ENCODE peak calls at places on chromosomes 4 and X, in four cellular contexts. One of them, this sample, is unnamed.

GRCh38 chrX:123425471-123425870 is 241.4 kb downstream of the GRIA3 start:
- DNase-seq in breast epithelium: no peak
- DNase-seq in transverse colon: no peak
- DNase-seq in CD8-positive, alpha-beta T cell: no peak
- DNase-seq in this sample: peak; percentile 50

GRCh38 chrX:20967725-20968124 is 406.5 kb upstream of the CNKSR2 start:
- DNase-seq in transverse colon: no peak
- DNase-seq in CD8-positive, alpha-beta T cell: no peak
- DNase-seq in breast epithelium: no peak
- DNase-seq in this sample: no peak

GRCh38 chrX:97547873-97548578 is 664.3 kb downstream of the RPA4 start:
- DNase-seq in CD8-positive, alpha-beta T cell: no peak
- DNase-seq in breast epithelium: no peak
- DNase-seq in transverse colon: no peak
- DNase-seq in this sample: no peak

GRCh38 chrX:96211953-96212352 is 472.7 kb upstream of the DIAPH2 start:
- DNase-seq in transverse colon: no peak
- DNase-seq in breast epithelium: no peak
- DNase-seq in CD8-positive, alpha-beta T cell: no peak
- DNase-seq in this sample: no peak

GRCh38 chrX:9573282-9574106 is 108.6 kb downstream of the TBL1X start:
- DNase-seq in transverse colon: no peak
- DNase-seq in breast epithelium: no peak
- DNase-seq in CD8-positive, alpha-beta T cell: no peak
- DNase-seq in this sample: no peak

GRCh38 chrX:109384569-109385174 is 97.2 kb downstream of the GUCY2F start:
- DNase-seq in transverse colon: no peak
- DNase-seq in breast epithelium: no peak
- DNase-seq in CD8-positive, alpha-beta T cell: no peak
- DNase-seq in this sample: peak; percentile 49

GRCh38 chr4:47686294-47686872 is 151.5 kb downstream of the CORIN start:
- DNase-seq in transverse colon: peak; percentile 57
- DNase-seq in breast epithelium: peak; percentile 20
- DNase-seq in CD8-positive, alpha-beta T cell: peak; percentile 62
- DNase-seq in this sample: peak; percentile 46

GRCh38 chr4:102324725-102325124 is 20.6 kb downstream of the SLC39A8 start:
- DNase-seq in breast epithelium: no peak
- DNase-seq in transverse colon: no peak
- DNase-seq in CD8-positive, alpha-beta T cell: no peak
- DNase-seq in this sample: peak; percentile 32

GRCh38 chr4:45957353-45957752 is 166.5 kb downstream of the GABRG1 start:
- DNase-seq in breast epithelium: no peak
- DNase-seq in CD8-positive, alpha-beta T cell: no peak
- DNase-seq in transverse colon: no peak
- DNase-seq in this sample: no peak

DNA sequence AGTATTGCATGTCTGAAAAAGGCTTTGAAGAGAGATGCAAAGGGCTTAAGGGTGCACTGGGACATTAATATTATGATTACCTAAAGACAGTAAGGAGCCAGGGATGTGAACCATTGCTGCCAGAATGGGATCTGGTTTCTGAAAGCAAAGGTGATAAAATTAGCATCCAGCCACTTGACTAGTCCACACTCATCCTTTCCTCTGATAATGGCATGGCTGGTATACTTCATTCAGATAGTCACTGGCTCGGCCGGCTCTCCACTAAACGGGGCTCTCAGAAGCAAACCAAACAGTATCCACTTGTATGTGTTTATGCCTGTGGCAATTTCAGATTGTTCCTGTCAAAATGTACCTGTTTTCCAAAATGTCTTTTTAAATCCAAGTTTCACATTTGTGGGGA is 46.4 kb downstream of the MAMLD1 start:
- DNase-seq in transverse colon: no peak
- DNase-seq in CD8-positive, alpha-beta T cell: no peak
- DNase-seq in breast epithelium: no peak
- DNase-seq in this sample: no peak
- H3K4me3 ChIP-seq in transverse colon: no peak overlapping the region
- H3K4me3 ChIP-seq in CD8-positive, alpha-beta T cell: no peak overlapping the region
- H3K4me3 ChIP-seq in breast epithelium: no peak overlapping the region
- H3K4me3 ChIP-seq in this sample: no peak overlapping the region

DNA sequence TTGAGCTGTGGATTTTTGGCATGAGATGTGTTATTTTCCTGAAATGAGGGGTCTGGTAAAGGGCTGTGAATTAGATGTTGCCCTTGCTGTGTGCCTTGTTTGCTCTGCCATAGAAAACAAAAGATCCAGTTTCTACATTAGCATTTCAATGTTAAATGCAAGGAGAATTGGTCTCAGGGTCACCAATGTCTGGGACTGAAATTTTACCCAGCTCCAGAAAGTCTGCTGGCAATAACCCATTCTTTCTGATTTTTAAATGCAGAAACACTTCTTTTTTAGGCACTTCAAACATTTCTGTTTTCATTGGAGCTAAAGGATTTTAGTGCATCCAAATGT is 13.8 kb upstream of the FREM3 start:
- DNase-seq in breast epithelium: no peak
- DNase-seq in CD8-positive, alpha-beta T cell: no peak
- DNase-seq in transverse colon: no peak
- DNase-seq in this sample: no peak
- H3K4me3 ChIP-seq in breast epithelium: no peak overlapping the region
- H3K4me3 ChIP-seq in CD8-positive, alpha-beta T cell: no peak overlapping the region
- H3K4me3 ChIP-seq in transverse colon: no peak overlapping the region
- H3K4me3 ChIP-seq in this sample: no peak overlapping the region

GRCh38 chr4:54063737-54064316 is 578 bp downstream of the CHIC2 start:
- DNase-seq in transverse colon: peak; percentile 41
- DNase-seq in breast epithelium: peak; percentile 37
- DNase-seq in CD8-positive, alpha-beta T cell: peak; percentile 44
- DNase-seq in this sample: peak; percentile 49

GRCh38 chr4:54062392-54062791 is 2.0 kb downstream of the CHIC2 start:
- DNase-seq in CD8-positive, alpha-beta T cell: no peak
- DNase-seq in breast epithelium: no peak
- DNase-seq in transverse colon: no peak
- DNase-seq in this sample: no peak

GRCh38 chr4:54063224-54063623 is 1.2 kb downstream of the CHIC2 start:
- DNase-seq in CD8-positive, alpha-beta T cell: no peak
- DNase-seq in breast epithelium: no peak
- DNase-seq in transverse colon: no peak
- DNase-seq in this sample: peak; percentile 81

GRCh38 chr4:54061873-54062272 is 2.5 kb downstream of the CHIC2 start:
- DNase-seq in CD8-positive, alpha-beta T cell: no peak
- DNase-seq in transverse colon: no peak
- DNase-seq in breast epithelium: no peak
- DNase-seq in this sample: no peak

GRCh38 chr4:54061067-54061466 is 3.3 kb downstream of the CHIC2 start:
- DNase-seq in transverse colon: no peak
- DNase-seq in breast epithelium: no peak
- DNase-seq in CD8-positive, alpha-beta T cell: no peak
- DNase-seq in this sample: no peak
- H3K4me3 ChIP-seq in transverse colon: no peak overlapping the region
- H3K4me3 ChIP-seq in breast epithelium: peak overlapping the region; percentile 99
- H3K4me3 ChIP-seq in CD8-positive, alpha-beta T cell: no peak overlapping the region
- H3K4me3 ChIP-seq in this sample: peak overlapping the region; percentile 96

GRCh38 chrX:72712094-72712755 is 1.9 kb downstream of the PHKA1 start:
- DNase-seq in breast epithelium: no peak
- DNase-seq in CD8-positive, alpha-beta T cell: no peak
- DNase-seq in transverse colon: no peak
- DNase-seq in this sample: peak; percentile 20
- H3K4me3 ChIP-seq in breast epithelium: no peak overlapping the region
- H3K4me3 ChIP-seq in CD8-positive, alpha-beta T cell: no peak overlapping the region
- H3K4me3 ChIP-seq in transverse colon: no peak overlapping the region
- H3K4me3 ChIP-seq in this sample: no peak overlapping the region

DNA sequence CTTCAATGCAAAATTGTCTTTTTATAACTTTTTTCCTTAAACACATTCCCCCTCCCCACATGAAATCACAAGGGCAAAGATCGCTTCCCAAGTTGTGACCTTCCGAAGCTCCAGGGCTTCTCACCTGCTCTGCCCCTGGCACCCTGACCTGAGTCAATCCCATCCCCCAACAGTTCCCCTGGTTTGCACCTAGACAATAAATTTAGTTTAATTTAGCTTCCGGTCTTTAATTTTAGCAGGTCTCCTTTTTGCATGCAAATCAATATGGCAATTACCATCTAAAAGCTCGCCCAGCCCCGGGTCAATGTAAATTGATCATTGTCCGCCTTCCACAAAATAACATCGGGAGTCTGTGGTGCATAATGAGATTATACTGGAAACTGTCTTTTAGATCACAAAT is 6.8 kb downstream of the BCOR start:
- DNase-seq in CD8-positive, alpha-beta T cell: no peak
- DNase-seq in breast epithelium: no peak
- DNase-seq in transverse colon: no peak
- DNase-seq in this sample: no peak
- H3K4me3 ChIP-seq in CD8-positive, alpha-beta T cell: no peak overlapping the region
- H3K4me3 ChIP-seq in breast epithelium: peak overlapping the region; percentile 70
- H3K4me3 ChIP-seq in transverse colon: no peak overlapping the region
- H3K4me3 ChIP-seq in this sample: no peak overlapping the region

DNA sequence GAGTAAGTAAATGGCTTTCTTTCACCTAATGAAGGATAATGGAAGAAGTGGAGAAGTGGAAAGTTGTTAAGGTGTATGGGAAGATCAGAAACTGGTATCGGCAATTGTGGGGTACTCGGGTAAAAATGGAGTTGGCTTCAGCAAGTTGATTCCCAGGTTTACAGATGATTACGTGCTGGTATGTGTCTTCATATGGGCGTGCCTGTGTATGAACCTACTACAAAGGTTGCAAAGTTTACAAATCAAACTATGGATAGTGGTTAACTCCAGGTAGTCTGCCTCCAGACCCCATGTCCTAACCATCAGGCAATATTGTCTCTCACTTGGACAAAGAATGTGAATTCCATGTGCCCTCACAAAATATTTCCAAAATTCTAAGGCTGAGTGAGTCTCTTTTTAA is 778 bp downstream of the TLR3 start:
- DNase-seq in CD8-positive, alpha-beta T cell: no peak
- DNase-seq in transverse colon: no peak
- DNase-seq in breast epithelium: no peak
- DNase-seq in this sample: no peak
- H3K4me3 ChIP-seq in CD8-positive, alpha-beta T cell: no peak overlapping the region
- H3K4me3 ChIP-seq in transverse colon: no peak overlapping the region
- H3K4me3 ChIP-seq in breast epithelium: peak overlapping the region; percentile 68
- H3K4me3 ChIP-seq in this sample: peak overlapping the region; percentile 84

This sample was measured in GM23248.